ENCODE peak calls at places on chromosome 16, in five cellular contexts. V is Panc1, Z is cardiac fibroblast, I is body of pancreas, K is cardiac muscle cell. E is an unnamed sample.

GRCh38 chr16:75029854-75030253 is 31.0 kb downstream of the ZNRF1 start:
- DNase-seq in V (no peak), Z (peak; percentile 81), I (no peak), K (no peak), E (no peak)

GRCh38 chr16:30110661-30111060 is 2.7 kb downstream of the GDPD3 start:
- DNase-seq in I (no peak), K (no peak), V (no peak), Z (no peak), E (no peak)

GRCh38 chr16:85347213-85347591 is 234.9 kb upstream of the CIBAR2 start:
- DNase-seq in Z (no peak), K (peak; percentile 34), I (no peak), V (no peak), E (no peak)

GRCh38 chr16:10539256-10539655 is 41.1 kb downstream of the EMP2 start:
- DNase-seq in V (no peak), I (no peak), K (no peak), Z (no peak), E (no peak)

GRCh38 chr16:23608194-23608593 is 12.1 kb upstream of the NDUFAB1 start:
- DNase-seq in Z (peak; percentile 87), V (no peak), I (no peak), K (no peak), E (no peak)

GRCh38 chr16:28475221-28475620 is 3.1 kb upstream of the NPIPB7 start:
- DNase-seq in K (no peak), Z (no peak), I (no peak), V (no peak), E (no peak)

GRCh38 chr16:25692307-25692706 is 548 bp downstream of the HS3ST4 start:
- DNase-seq in K (peak; percentile 48), I (peak; percentile 13), V (no peak), Z (no peak), E (no peak)

GRCh38 chr16:70646260-70647241 is at the start of gene IL34:
- DNase-seq in V (no peak), Z (peak; percentile 77), K (no peak), I (peak; percentile 18), E (no peak)

GRCh38 chr16:70565053-70565452 is 41.4 kb downstream of the SF3B3 start:
- DNase-seq in Z (no peak), V (no peak), I (no peak), K (no peak), E (no peak)

GRCh38 chr16:58024673-58025350 is 742 bp upstream of the MMP15 start:
- DNase-seq in Z (peak; percentile 21), K (peak; percentile 52), I (peak; percentile 79), V (no peak), E (no peak)

GRCh38 chr16:13742929-13743328 is 177.0 kb upstream of the ERCC4 start:
- DNase-seq in V (no peak), Z (no peak), I (no peak), K (no peak), E (no peak)

GRCh38 chr16:26316683-26317464 is 625.1 kb downstream of the HS3ST4 start:
- DNase-seq in Z (no peak), V (no peak), K (peak; percentile 80), I (no peak), E (peak; percentile 27)

GRCh38 chr16:674968-675883 is at the start of gene RHBDL1:
- DNase-seq in Z (peak; percentile 33), I (no peak), K (no peak), V (no peak), E (no peak)

GRCh38 chr16:24920568-24920967 is 74.8 kb downstream of the SLC5A11 start:
- DNase-seq in V (no peak), K (no peak), I (no peak), Z (no peak), E (no peak)

GRCh38 chr16:26710475-26710874 is 356.3 kb upstream of the C16orf82 start:
- DNase-seq in Z (no peak), V (no peak), I (no peak), K (no peak), E (no peak)

GRCh38 chr16:17843905-17844304 is 373.1 kb upstream of the XYLT1 start:
- DNase-seq in K (no peak), V (no peak), Z (no peak), I (no peak), E (no peak)

GRCh38 chr16:23365602-23366240 is 63.6 kb downstream of the SCNN1B start:
- DNase-seq in K (no peak), I (peak; percentile 63), Z (no peak), V (no peak), E (no peak)

GRCh38 chr16:85151079-85151602 is 38.9 kb upstream of the CIBAR2 start:
- DNase-seq in I (no peak), V (no peak), K (no peak), Z (no peak), E (no peak)

GRCh38 chr16:26649646-26650045 is 417.1 kb upstream of the C16orf82 start:
- DNase-seq in V (no peak), Z (no peak), K (no peak), I (no peak), E (no peak)

GRCh38 chr16:75116081-75116910 is at the start of gene LDHD:
- DNase-seq in Z (peak; percentile 66), K (peak; percentile 75), I (peak; percentile 97), V (no peak), E (no peak)

GRCh38 chr16:84545114-84545737 is 40.8 kb upstream of the MEAK7 start:
- DNase-seq in I (no peak), Z (no peak), K (no peak), V (no peak), E (no peak)

GRCh38 chr16:2244301-2244700 is 7.1 kb downstream of the ECI1 start:
- DNase-seq in I (peak; percentile 20), Z (no peak), V (no peak), K (no peak), E (no peak)

GRCh38 chr16:70714526-70715112 is 28.8 kb upstream of the MTSS2 start:
- DNase-seq in Z (no peak), K (no peak), I (no peak), V (no peak), E (no peak)

GRCh38 chr16:1560866-1561265 is 27.4 kb downstream of the TMEM204 start:
- DNase-seq in Z (no peak), V (no peak), K (no peak), I (no peak), E (no peak)

GRCh38 chr16:85913688-85914422 is 14.9 kb downstream of the IRF8 start:
- DNase-seq in K (no peak), Z (no peak), I (no peak), V (no peak), E (no peak)

GRCh38 chr16:58026139-58026704 is 668 bp downstream of the MMP15 start:
- DNase-seq in I (peak; percentile 71), K (no peak), Z (peak; percentile 56), V (no peak), E (no peak)

GRCh38 chr16:86343111-86343642 is 167.2 kb upstream of the FOXF1 start:
- DNase-seq in Z (peak; percentile 57), K (no peak), V (no peak), I (peak; percentile 24), E (no peak)

GRCh38 chr16:11180489-11180888 is 75.5 kb downstream of the SOCS1 start:
- DNase-seq in I (no peak), Z (no peak), V (no peak), K (no peak), E (no peak)

GRCh38 chr16:83813818-83814653 is 6.3 kb downstream of the HSBP1 start:
- DNase-seq in Z (peak; percentile 66), I (peak; percentile 67), K (peak; percentile 63), V (no peak), E (no peak)

GRCh38 chr16:88561485-88562369 is 8.5 kb upstream of the ZC3H18 start:
- DNase-seq in V (no peak), I (peak; percentile 54), Z (peak; percentile 60), K (peak; percentile 59), E (no peak)

GRCh38 chr16:86343733-86344585 is 166.4 kb upstream of the FOXF1 start:
- DNase-seq in Z (peak; percentile 24), I (no peak), K (peak; percentile 43), V (no peak), E (no peak)

GRCh38 chr16:15682105-15682570 is 32.1 kb downstream of the NDE1 start:
- DNase-seq in K (peak; percentile 39), I (peak; percentile 55), Z (peak; percentile 86), V (peak; percentile 86), E (peak; percentile 25)

GRCh38 chr16:49621240-49622083 is 234.4 kb downstream of the ZNF423 start:
- DNase-seq in I (no peak), K (peak; percentile 11), V (no peak), Z (peak; percentile 22), E (no peak)

GRCh38 chr16:56580391-56581048 is 8.8 kb upstream of the MT3 start:
- DNase-seq in I (no peak), V (no peak), K (no peak), Z (no peak), E (no peak)
- H3K4me3 ChIP-seq in I (no peak overlapping the region), V (no peak overlapping the region), K (no peak overlapping the region), Z (no peak overlapping the region), E (no peak overlapping the region)

DNA sequence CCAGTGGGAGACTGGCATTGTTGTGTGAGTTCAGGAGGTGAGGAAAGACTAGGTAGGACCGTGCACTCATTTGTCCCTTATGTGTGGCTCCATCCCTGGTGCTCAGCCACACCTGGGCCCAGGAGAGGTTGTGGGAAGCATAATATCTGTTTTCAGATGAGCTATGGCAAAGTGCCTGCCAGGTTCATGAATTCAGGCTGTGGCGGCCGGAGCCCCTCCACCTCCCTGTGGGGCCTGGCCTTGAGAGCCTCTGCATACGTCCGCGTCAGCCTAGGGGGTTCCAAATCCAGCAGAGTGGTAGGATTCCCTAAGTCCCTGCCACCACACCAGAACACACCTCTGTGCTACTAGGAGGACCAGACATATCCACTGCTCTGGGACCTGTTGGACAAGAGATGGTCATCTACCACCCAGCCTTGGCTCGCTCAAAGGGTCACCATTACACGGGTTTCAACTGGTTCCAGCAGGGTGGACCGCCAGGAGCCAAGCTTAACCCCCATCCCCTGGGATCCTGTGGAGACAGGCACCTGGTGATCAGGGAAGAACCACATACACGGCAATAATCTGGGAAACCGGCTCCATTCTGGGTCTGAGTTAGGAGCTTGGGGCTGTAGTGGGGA is 2.0 kb downstream of the B3GNT9 start:
- DNase-seq in V (no peak), I (no peak), Z (no peak), K (no peak), E (no peak)
- H3K4me3 ChIP-seq in V (no peak overlapping the region), I (no peak overlapping the region), Z (no peak overlapping the region), K (no peak overlapping the region), E (no peak overlapping the region)

GRCh38 chr16:20897253-20897896 is 2.8 kb downstream of the DCUN1D3 start:
- DNase-seq in V (no peak), K (no peak), I (no peak), Z (peak; percentile 77), E (no peak)
- H3K4me3 ChIP-seq in V (no peak overlapping the region), K (no peak overlapping the region), I (no peak overlapping the region), Z (no peak overlapping the region), E (no peak overlapping the region)

DNA sequence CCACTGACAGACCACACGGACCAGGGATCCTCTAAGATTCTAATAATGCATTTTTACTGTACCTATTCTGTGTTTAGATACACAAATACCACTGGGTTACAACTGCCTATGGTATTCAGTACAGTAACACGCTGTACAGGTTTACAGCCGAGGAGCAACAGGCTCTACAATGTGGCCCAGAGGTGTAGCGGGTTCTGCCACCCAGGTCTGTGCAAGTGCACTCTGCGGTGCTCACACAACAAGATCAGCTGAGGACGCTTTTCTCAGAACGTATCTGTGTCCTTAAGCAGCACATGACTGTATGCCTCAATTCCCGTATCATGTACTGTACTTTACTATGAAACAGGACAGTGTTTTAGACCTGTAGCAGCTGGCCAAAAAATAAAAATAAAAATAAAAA is 6.5 kb downstream of the ZCCHC14 start:
- DNase-seq in K (no peak), I (no peak), Z (no peak), V (no peak), E (no peak)
- H3K4me3 ChIP-seq in K (no peak overlapping the region), I (no peak overlapping the region), Z (no peak overlapping the region), V (no peak overlapping the region), E (no peak overlapping the region)

GRCh38 chr16:3878610-3879009 is 1.9 kb downstream of the CREBBP start:
- DNase-seq in V (no peak), I (no peak), K (no peak), Z (peak; percentile 29), E (no peak)
- H3K4me3 ChIP-seq in V (peak overlapping the region; percentile 84), I (no peak overlapping the region), K (peak overlapping the region; percentile 93), Z (peak overlapping the region; percentile 81), E (no peak overlapping the region)

E was measured in iPS DF 6.9.